ENCODE peak calls at places on chromosomes 13 and 19, in ten cellular contexts. P is ovary, N is tibial nerve, O is upper lobe of left lung, R is stomach, V is H1, H is SK-N-SH, X is K562, M is transverse colon, I is A549. U is an unnamed sample.

GRCh38 chr19:2494084-2494446 is 18.1 kb downstream of the GADD45B start:
- DNase-seq in I (no peak), M (no peak), R (no peak), V (no peak), P (no peak), O (no peak), X (no peak), H (peak), N (no peak), U (no peak)

GRCh38 chr13:30713133-30713532 is 22.2 kb upstream of the ALOX5AP start:
- DNase-seq in V (no peak), M (peak), O (no peak), X (peak), N (no peak), R (no peak), P (no peak), H (no peak), I (no peak), U (no peak)

GRCh38 chr13:42762917-42763316 is 18.5 kb upstream of the FAM216B start:
- DNase-seq in P (no peak), O (no peak), H (no peak), N (no peak), I (no peak), X (no peak), V (no peak), R (no peak), M (no peak), U (no peak)

GRCh38 chr19:2633693-2634075 is 68.8 kb downstream of the GNG7 start:
- DNase-seq in N (no peak), P (no peak), V (no peak), M (no peak), H (no peak), R (no peak), I (no peak), O (no peak), X (no peak), U (no peak)

GRCh38 chr19:37718357-37718756 is 1.2 kb downstream of the ZNF607 start:
- DNase-seq in P (no peak), R (no peak), X (peak), H (peak), I (no peak), V (no peak), M (no peak), N (no peak), O (no peak), U (no peak)

GRCh38 chr19:35318679-35319448 is 10.1 kb upstream of the CD22 start:
- DNase-seq in P (peak), H (no peak), M (peak), X (peak), V (no peak), R (peak), O (peak), N (no peak), I (peak), U (peak)

GRCh38 chr13:52707375-52707774 is 32.2 kb downstream of the CNMD start:
- DNase-seq in P (no peak), I (no peak), X (no peak), M (no peak), V (no peak), H (peak), N (no peak), O (no peak), R (no peak), U (no peak)

GRCh38 chr19:9621156-9622037 is at the start of gene ZNF561:
- DNase-seq in V (peak), M (peak), P (peak), X (peak), H (peak), R (peak), O (peak), I (peak), N (peak), U (peak)

GRCh38 chr19:18167975-18168645 is 5.5 kb upstream of the IFI30 start:
- DNase-seq in X (peak), R (peak), P (no peak), H (peak), O (no peak), M (peak), N (no peak), I (peak), V (peak), U (no peak)

GRCh38 chr13:45231722-45232121 is 30.9 kb upstream of the KCTD4 start:
- DNase-seq in X (no peak), M (no peak), H (peak), O (no peak), P (no peak), I (no peak), N (no peak), R (no peak), V (no peak), U (no peak)

GRCh38 chr19:44776402-44777096 is 1.1 kb upstream of the CBLC start:
- DNase-seq in H (no peak), I (no peak), V (no peak), R (peak), N (no peak), P (no peak), X (no peak), M (peak), O (peak), U (peak)

GRCh38 chr13:113526466-113527220 is 36.1 kb upstream of the DCUN1D2 start:
- DNase-seq in V (no peak), I (no peak), P (no peak), X (no peak), H (no peak), N (no peak), O (no peak), M (no peak), R (peak), U (no peak)

GRCh38 chr19:18441804-18442788 is 4.2 kb upstream of the ISYNA1 start:
- DNase-seq in M (no peak), N (no peak), V (no peak), R (no peak), P (no peak), X (peak), H (no peak), O (no peak), I (no peak), U (no peak)

GRCh38 chr19:20315543-20315942 is 148.5 kb downstream of the ZNF486 start:
- DNase-seq in V (no peak), M (no peak), P (no peak), N (no peak), R (no peak), X (no peak), O (no peak), I (no peak), H (peak), U (no peak)

DNA sequence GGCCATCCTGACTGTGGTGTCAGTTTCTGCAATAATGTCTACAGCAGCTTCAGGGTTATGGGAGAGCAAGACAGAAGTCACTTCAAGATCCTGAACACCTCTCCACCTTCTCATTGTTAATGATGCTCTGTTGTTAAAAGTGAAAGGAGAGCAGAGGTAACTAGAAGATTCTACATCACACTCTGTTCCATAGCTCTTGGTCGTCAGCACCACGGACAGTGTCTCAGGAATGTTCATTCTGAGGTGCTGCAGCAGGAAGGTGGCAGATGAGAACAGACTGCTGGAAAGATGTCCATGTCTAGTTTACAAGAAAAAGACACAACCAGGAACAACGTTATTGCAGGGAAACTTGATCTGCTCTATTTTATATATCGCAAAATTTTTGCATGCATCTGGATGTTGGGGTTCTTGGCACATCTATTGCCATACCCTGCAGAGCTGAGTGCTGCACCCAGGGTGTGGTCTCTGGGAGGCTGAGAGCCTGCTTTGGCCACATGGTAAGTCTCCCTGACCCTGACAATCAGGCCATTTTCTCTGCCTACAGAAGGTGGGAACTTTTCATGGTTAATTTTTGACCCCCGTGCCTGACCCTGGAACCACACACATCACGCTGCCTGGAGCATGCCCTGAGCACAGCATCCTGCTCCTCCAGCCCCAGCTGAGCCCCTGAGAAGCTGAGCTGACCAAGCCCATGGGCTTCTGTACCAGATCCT is 12.7 kb downstream of the CEACAM21 start:
- DNase-seq in P (no peak), I (peak), M (no peak), H (no peak), N (no peak), R (no peak), V (no peak), X (peak), O (no peak), U (no peak)
- TF ChIP-seq EP300 in P (no peak), I (no peak), M (no peak), H (no peak), N (no peak), R (no peak), V (no peak), X (no peak), O (no peak), U (no peak)

DNA sequence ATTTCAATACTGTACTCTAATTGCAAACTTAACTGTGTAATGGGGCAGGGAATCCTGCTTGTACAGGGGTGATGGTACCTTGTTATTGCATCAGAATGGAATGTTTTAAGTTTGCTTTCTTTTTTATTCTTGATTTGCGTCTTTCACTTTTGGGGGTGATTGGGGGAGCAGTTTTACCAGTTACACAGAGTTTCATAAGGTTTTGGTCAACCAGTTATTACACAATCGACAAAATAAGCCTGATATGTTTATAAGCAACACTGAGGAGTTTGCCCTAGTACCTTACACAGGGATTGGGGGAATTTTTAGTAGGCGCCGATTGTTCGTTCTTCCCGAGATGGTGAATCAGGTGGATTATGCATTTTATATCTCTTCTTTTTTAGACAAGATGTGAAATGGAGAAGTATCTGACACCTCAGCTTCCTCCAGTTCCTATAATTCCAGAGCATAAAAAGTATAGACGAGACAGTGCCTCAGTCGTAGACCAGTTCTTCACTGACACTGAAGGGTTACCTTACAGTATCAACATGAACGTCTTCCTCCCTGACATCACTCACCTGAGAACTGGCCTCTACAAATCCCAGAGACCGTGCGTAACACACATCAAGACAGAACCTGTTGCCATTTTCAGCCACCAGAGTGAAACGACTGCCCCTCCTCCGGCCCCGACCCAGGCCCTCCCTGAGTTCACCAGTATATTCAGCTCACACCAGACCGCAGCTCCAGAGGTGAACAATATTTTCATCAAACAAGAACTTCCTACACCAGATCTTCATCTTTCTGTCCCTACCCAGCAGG is 2.9 kb downstream of the KLF5 start:
- DNase-seq in O (no peak), P (no peak), X (no peak), H (no peak), M (no peak), V (no peak), R (no peak), I (no peak), N (no peak), U (no peak)
- TF ChIP-seq EP300 in O (peak), P (no peak), X (no peak), H (no peak), M (no peak), V (no peak), R (no peak), I (no peak), N (no peak), U (no peak)

DNA sequence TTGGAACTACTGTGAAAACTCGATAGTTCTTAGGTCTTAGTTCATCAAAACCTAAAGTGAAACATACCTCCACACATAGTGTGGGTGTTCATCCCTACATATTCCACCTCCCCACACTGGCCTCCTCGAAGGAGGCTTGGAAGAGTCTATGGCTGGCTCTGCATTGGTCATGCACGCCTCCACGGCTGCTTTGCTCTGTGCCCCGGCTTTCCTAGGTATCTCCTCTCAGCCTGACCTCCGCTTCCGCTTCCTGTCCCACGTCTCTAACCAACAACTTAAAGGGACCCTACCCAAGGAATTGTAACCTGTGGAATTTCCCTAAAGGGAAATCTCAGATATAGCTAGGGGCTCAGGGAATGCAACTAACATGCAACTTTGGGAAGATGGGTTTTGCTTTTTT is 79.7 kb upstream of the MBNL2 start:
- DNase-seq in I (peak), H (no peak), O (no peak), M (peak), V (no peak), R (no peak), X (peak), N (no peak), P (peak), U (no peak)
- TF ChIP-seq EP300 in I (no peak), H (no peak), O (no peak), M (no peak), V (no peak), R (no peak), X (no peak), N (no peak), P (no peak), U (no peak)

DNA sequence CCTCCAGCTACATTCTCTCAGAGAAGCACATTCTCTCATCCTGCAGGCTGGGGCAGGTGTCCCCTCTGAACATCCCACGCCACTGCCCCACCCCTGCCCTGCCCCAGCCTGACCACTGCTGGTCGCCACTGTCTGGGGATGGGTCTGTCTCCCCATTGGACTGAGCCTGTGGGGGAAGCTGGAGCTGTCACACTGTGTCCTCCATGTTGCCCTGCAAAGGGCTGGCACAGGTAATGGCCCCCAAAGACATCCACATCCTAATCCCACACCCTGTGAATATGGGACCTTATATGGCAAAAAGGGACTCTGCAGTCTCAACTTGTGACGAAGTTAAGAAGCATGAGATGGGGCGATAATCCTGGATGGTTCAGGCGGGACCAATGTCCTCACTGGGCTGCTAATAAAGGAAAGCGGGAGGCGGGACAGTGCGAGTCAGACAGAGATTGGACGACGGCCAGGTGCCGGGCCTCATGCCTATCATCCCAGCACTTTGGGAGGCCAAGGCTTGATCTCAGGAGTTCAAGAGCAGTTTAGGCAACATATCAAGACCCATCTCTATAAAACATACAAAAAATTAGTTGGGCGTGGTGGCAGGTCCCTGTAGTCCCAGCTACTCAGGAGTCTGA is 9.1 kb downstream of the AP2S1 start:
- DNase-seq in R (peak), P (no peak), M (peak), O (no peak), H (no peak), N (no peak), I (no peak), V (no peak), X (peak), U (no peak)
- TF ChIP-seq EP300 in R (no peak), P (no peak), M (no peak), O (no peak), H (no peak), N (peak), I (no peak), V (no peak), X (no peak), U (no peak)

U was measured in suprapubic skin.